ENCODE peak calls at places on chromosome 6, in five cellular contexts. D, X, T, L and V are unnamed samples.

GRCh38 chr6:45714795-45715507 is 300.7 kb downstream of the CLIC5 start:
- DNase-seq in T (peak), D (peak), X (peak), L (peak), V (peak)

GRCh38 chr6:117449549-117450439 is 24.1 kb upstream of the ROS1 start:
- DNase-seq in X (peak), T (peak), L (peak), D (peak), V (peak)

GRCh38 chr6:39072830-39073229 is 24.2 kb downstream of the GLP1R start:
- DNase-seq in L (no peak), D (no peak), T (no peak), X (no peak), V (no peak)

GRCh38 chr6:26475823-26476729 is 18.3 kb downstream of the BTN2A1 start:
- DNase-seq in L (no peak), T (no peak), X (peak), D (no peak), V (no peak)

GRCh38 chr6:44446626-44447297 is 59.3 kb downstream of the CDC5L start:
- DNase-seq in L (no peak), D (no peak), T (peak), X (peak), V (no peak)

GRCh38 chr6:34679552-34680255 is 16.9 kb downstream of the ILRUN start:
- DNase-seq in T (peak), L (no peak), D (no peak), X (no peak), V (no peak)

GRCh38 chr6:127690092-127690491 is 113.1 kb downstream of the C6orf58 start:
- DNase-seq in D (no peak), X (peak), L (no peak), T (peak), V (peak)

GRCh38 chr6:56514395-56514794 is 128.3 kb downstream of the DST start:
- DNase-seq in X (no peak), T (no peak), D (no peak), L (no peak), V (peak)

GRCh38 chr6:158816329-158816728 is 2.8 kb downstream of the EZR start:
- DNase-seq in X (peak), T (peak), D (peak), L (no peak), V (no peak)

GRCh38 chr6:50966532-50966931 is 147.9 kb downstream of the TFAP2B start:
- DNase-seq in L (no peak), X (no peak), D (peak), T (no peak), V (no peak)

GRCh38 chr6:131954099-131954774 is 3.1 kb upstream of the CCN2 start:
- DNase-seq in T (peak), D (no peak), L (no peak), X (no peak), V (no peak)

GRCh38 chr6:34792605-34793500 is 970 bp downstream of the BLTP3A start:
- DNase-seq in X (peak), D (peak), T (peak), L (peak), V (peak)

GRCh38 chr6:106751501-106752252 is 122.3 kb downstream of the QRSL1 start:
- DNase-seq in T (peak), L (no peak), X (peak), D (no peak), V (no peak)

GRCh38 chr6:110618591-110619267 is 142.3 kb upstream of the SLC22A16 start:
- DNase-seq in L (peak), X (peak), D (peak), T (no peak), V (peak)

GRCh38 chr6:68628156-68628555 is 6.9 kb upstream of the ADGRB3 start:
- DNase-seq in D (no peak), X (no peak), T (no peak), L (no peak), V (no peak)

GRCh38 chr6:117989086-117989485 is 82.0 kb downstream of the SLC35F1 start:
- DNase-seq in D (no peak), X (no peak), L (no peak), T (no peak), V (no peak)

GRCh38 chr6:155264704-155265320 is 999 bp downstream of the CLDN20 start:
- DNase-seq in L (no peak), D (no peak), X (no peak), T (peak), V (no peak)

GRCh38 chr6:28695671-28696537 is 170.2 kb downstream of the GPX5 start:
- DNase-seq in T (peak), L (no peak), D (no peak), X (no peak), V (no peak)

DNA sequence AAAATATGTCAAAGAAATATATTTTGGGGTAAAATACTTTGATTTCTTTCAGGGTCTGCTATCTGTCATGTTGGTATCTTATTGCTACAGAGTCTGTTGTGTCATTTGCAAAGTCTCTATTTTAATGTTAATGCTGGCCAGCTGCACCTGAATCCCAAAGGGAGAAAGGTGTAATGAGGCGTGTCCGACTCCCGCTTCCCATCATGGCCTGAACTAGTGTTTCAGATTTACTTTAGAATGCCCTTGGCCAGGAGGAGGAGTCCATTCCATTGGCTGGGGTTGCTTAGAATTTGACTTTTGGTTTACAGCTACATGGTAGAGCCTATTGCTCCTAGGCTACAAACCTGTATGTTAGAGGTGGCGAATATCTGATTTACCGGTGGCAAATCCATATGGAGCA is 69.3 kb downstream of the FAM50B start:
- DNase-seq in X (no peak), L (no peak), T (no peak), D (no peak), V (no peak)
- H3K4me2 ChIP-seq in X (no peak), L (no peak), T (no peak), D (no peak), V (no peak)

DNA sequence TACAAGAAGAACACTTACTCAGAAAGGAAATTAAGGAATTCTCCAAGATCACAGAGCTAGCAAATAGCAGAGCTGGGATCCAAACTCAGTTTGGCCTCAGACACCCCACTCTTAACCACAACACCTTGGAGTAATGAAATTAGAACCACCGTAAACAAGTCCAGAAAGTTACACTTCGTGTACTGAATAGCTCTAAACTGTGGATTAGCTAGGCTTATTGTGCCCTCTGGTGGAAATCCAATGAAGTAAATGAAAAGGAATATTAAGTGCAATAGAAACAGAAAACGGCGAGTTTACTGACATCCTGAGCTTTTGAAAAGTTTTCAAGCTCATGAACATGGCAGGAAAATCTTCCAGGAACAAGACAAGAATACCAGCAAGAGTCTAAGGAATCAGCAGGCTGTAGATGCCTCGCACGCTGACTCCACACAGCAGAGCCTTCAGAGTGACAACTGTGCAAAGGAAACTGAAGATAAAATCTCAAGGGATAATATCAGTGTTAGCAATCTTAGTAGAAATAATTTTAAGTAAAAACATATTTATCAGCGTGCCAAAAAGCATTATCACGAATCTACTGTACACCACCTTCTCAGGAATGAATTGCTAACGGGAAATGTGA is 34.6 kb downstream of the FBXO5 start:
- DNase-seq in T (peak), X (peak), D (peak), L (peak), V (peak)
- H3K4me2 ChIP-seq in T (peak), X (peak), D (no peak), L (no peak), V (peak)

DNA sequence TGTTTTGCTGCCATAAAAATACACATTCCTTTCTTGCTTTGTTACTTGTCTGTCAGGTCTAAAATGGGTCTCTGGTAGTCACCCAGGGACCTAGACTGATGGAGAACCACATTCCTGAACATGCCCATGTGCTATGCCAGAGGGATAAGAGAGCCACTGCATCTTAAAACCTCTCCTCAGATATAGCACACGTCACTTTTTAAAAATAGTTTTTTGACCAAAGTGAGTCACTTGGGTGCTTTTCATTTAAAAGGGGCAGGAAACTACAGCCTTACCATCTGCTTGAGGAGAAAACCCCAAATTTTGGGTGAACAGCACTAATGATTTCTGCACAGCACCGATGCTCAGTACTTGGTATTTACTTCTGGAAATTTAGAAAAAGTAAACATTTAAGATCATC is 197.9 kb downstream of the OGFRL1 start:
- DNase-seq in T (peak), D (no peak), X (no peak), L (no peak), V (no peak)
- H3K4me2 ChIP-seq in T (no peak), D (no peak), X (no peak), L (no peak), V (no peak)

GRCh38 chr6:37173573-37174195 is 3.7 kb downstream of the PIM1 start:
- DNase-seq in T (no peak), L (no peak), X (no peak), D (no peak), V (no peak)
- H3K4me2 ChIP-seq in T (no peak), L (no peak), X (no peak), D (no peak), V (peak)

GRCh38 chr6:22072939-22073338 is 223.9 kb downstream of the PRL start:
- DNase-seq in D (no peak), T (no peak), L (no peak), X (peak), V (no peak)

GRCh38 chr6:22068561-22069346 is 228.1 kb downstream of the PRL start:
- DNase-seq in X (no peak), L (no peak), T (no peak), D (no peak), V (no peak)

GRCh38 chr6:22067127-22067526 is 229.7 kb downstream of the PRL start:
- DNase-seq in D (no peak), X (no peak), T (no peak), L (no peak), V (no peak)

DNA sequence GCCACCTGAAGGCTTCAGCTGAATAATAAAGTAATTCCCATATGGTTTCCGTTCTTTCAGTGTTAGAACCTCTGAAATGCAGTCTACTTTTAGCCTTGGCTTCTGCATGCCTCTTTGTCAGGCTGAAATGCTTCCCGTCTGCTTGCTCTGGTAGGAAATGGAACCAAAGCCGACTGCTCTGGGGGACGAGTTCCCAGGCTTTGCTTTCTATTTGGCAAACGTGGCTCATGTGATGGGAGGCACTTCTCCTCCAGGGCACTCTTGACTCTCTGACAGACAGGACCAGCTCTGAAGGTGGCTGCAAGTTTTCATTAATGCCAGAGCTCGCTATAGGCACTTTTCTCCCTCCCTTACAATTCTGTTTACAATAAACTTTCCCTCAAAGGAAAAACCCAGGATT is 225.2 kb downstream of the PRL start:
- DNase-seq in L (no peak), T (peak), X (no peak), D (no peak), V (peak)
- H3K4me2 ChIP-seq in L (no peak), T (peak), X (peak), D (no peak), V (peak)

DNA sequence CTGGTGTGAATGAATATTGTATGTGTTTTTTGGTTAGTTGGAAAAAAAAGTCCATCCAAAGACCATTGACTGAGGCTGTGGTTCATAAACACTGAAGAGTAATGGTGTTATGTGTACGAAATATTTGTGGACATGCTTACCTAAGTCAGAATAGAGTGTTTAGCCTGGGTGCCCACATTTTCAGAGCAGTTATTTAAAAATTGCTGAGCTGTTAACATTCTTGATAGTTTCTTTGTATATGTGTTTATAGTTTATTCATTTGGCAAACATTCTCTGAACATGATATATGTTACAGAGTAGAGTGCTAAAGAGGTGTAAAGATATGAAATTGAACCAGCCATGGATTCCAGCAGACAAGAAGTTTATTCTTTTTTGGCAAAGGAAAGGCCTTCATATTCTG is 20.6 kb downstream of the CDKAL1 start:
- DNase-seq in T (no peak), L (no peak), D (no peak), X (no peak), V (no peak)
- H3K4me2 ChIP-seq in T (no peak), L (no peak), D (no peak), X (no peak), V (no peak)